ENCODE peak calls at places on chromosomes 5 and 9, in five cellular contexts. One of them, this sample, is unnamed.

GRCh38 chr5:141850183-141850768 is 27.9 kb downstream of the PCDH1 start:
- DNase-seq in HepG2: no peak
- DNase-seq in HCT116: no peak
- DNase-seq in K562: peak
- DNase-seq in GM12878: no peak
- DNase-seq in this sample: no peak

GRCh38 chr5:10582512-10582897 is 18.6 kb downstream of the ANKRD33B start:
- DNase-seq in GM12878: no peak
- DNase-seq in K562: no peak
- DNase-seq in HCT116: no peak
- DNase-seq in HepG2: no peak
- DNase-seq in this sample: no peak

GRCh38 chr9:135482015-135482754 is 2.6 kb downstream of the PPP1R26 start:
- DNase-seq in HCT116: no peak
- DNase-seq in HepG2: no peak
- DNase-seq in GM12878: no peak
- DNase-seq in K562: no peak
- DNase-seq in this sample: no peak

GRCh38 chr5:98770911-98771322 is 2.5 kb upstream of the RGMB start:
- DNase-seq in K562: no peak
- DNase-seq in GM12878: no peak
- DNase-seq in HCT116: no peak
- DNase-seq in HepG2: no peak
- DNase-seq in this sample: no peak

GRCh38 chr5:148179234-148179824 is 11.0 kb downstream of the SPINK14 start:
- DNase-seq in K562: no peak
- DNase-seq in GM12878: peak
- DNase-seq in HCT116: peak
- DNase-seq in HepG2: peak
- DNase-seq in this sample: no peak

GRCh38 chr5:150068472-150068871 is 17.9 kb downstream of the CSF1R start:
- DNase-seq in GM12878: no peak
- DNase-seq in HCT116: no peak
- DNase-seq in HepG2: no peak
- DNase-seq in K562: no peak
- DNase-seq in this sample: no peak

GRCh38 chr5:98402130-98402529 is 371.3 kb upstream of the RGMB start:
- DNase-seq in HepG2: no peak
- DNase-seq in GM12878: no peak
- DNase-seq in K562: no peak
- DNase-seq in HCT116: no peak
- DNase-seq in this sample: no peak

GRCh38 chr5:66440202-66440680 is 156.0 kb upstream of the MAST4 start:
- DNase-seq in GM12878: no peak
- DNase-seq in K562: no peak
- DNase-seq in HepG2: no peak
- DNase-seq in HCT116: no peak
- DNase-seq in this sample: no peak

GRCh38 chr5:10279925-10280720 is 27.6 kb downstream of the CMBL start:
- DNase-seq in HepG2: no peak
- DNase-seq in HCT116: no peak
- DNase-seq in K562: no peak
- DNase-seq in GM12878: no peak
- DNase-seq in this sample: no peak

GRCh38 chr5:6943749-6944148 is 230.5 kb downstream of the TENT4A start:
- DNase-seq in HCT116: no peak
- DNase-seq in HepG2: no peak
- DNase-seq in K562: no peak
- DNase-seq in GM12878: no peak
- DNase-seq in this sample: no peak

GRCh38 chr5:125349432-125349831 is 603.0 kb upstream of the ZNF608 start:
- DNase-seq in K562: no peak
- DNase-seq in HepG2: no peak
- DNase-seq in HCT116: no peak
- DNase-seq in GM12878: no peak
- DNase-seq in this sample: no peak

GRCh38 chr5:125100342-125100741 is 353.9 kb upstream of the ZNF608 start:
- DNase-seq in HepG2: no peak
- DNase-seq in GM12878: no peak
- DNase-seq in HCT116: no peak
- DNase-seq in K562: no peak
- DNase-seq in this sample: no peak

GRCh38 chr5:163306421-163306820 is 131.0 kb upstream of the CCNG1 start:
- DNase-seq in HCT116: peak
- DNase-seq in GM12878: no peak
- DNase-seq in HepG2: peak
- DNase-seq in K562: peak
- DNase-seq in this sample: no peak

GRCh38 chr5:172064766-172065165 is 58.3 kb upstream of the FBXW11 start:
- DNase-seq in GM12878: no peak
- DNase-seq in HCT116: no peak
- DNase-seq in HepG2: no peak
- DNase-seq in K562: peak
- DNase-seq in this sample: no peak

GRCh38 chr9:105088088-105088487 is 156.4 kb upstream of the SLC44A1 start:
- DNase-seq in HCT116: no peak
- DNase-seq in GM12878: no peak
- DNase-seq in HepG2: no peak
- DNase-seq in K562: no peak
- DNase-seq in this sample: no peak

GRCh38 chr9:120326076-120326693 is 253.8 kb downstream of the CDK5RAP2 start:
- DNase-seq in K562: no peak
- DNase-seq in HepG2: no peak
- DNase-seq in HCT116: no peak
- DNase-seq in GM12878: no peak
- DNase-seq in this sample: peak

GRCh38 chr5:113253037-113253436 is 181.8 kb downstream of the TSSK1B start:
- DNase-seq in HCT116: no peak
- DNase-seq in GM12878: no peak
- DNase-seq in K562: no peak
- DNase-seq in HepG2: no peak
- DNase-seq in this sample: no peak

GRCh38 chr5:109374625-109375024 is 35.1 kb downstream of the PJA2 start:
- DNase-seq in HCT116: no peak
- DNase-seq in K562: no peak
- DNase-seq in GM12878: no peak
- DNase-seq in HepG2: no peak
- DNase-seq in this sample: no peak

GRCh38 chr9:106897223-106897622 is 34.3 kb downstream of the ZNF462 start:
- DNase-seq in HepG2: no peak
- DNase-seq in HCT116: no peak
- DNase-seq in K562: no peak
- DNase-seq in GM12878: no peak
- DNase-seq in this sample: no peak

DNA sequence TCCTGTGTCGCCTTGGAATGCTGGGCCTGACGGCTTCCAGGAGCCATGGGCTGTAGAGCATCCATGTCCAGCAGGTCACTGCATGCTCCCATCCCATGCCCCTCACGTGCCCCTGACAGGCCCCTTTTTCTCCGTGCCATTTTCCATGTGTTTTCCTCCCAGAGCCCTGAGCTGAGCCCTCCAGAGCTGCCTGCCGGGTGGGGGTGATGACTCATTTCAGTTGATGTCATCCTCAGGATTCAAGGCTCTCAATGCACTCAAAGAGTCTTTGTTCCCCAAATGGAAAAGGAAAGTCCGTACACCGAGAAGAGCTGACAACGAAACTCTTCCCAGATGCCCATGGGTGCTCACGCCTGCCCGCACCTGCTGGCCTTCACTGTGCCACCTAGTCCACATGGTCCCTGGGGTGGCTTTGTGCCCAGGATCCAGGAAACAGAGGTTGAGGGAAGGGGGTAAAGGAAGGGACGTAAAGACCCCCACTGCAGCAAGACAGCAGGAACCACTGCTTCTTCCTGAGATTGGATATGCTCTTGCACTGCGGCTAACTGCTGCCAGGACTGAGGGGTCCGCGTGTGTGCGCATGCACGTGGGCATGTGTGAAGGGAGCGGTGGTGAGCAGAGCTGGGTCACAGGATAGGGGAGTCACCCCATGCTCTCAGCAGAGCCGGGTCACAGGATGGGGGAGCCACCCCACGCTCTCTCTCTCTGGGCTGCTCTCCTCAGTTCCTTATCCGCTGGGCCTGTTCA is 27.6 kb downstream of the COL15A1 start:
- DNase-seq in HCT116: no peak
- DNase-seq in GM12878: no peak
- DNase-seq in K562: peak
- DNase-seq in HepG2: peak
- DNase-seq in this sample: no peak
- TF ChIP-seq POLR2AphosphoS5 in HCT116: no peak
- TF ChIP-seq POLR2AphosphoS5 in GM12878: no peak
- TF ChIP-seq POLR2AphosphoS5 in K562: no peak
- TF ChIP-seq POLR2AphosphoS5 in HepG2: no peak
- TF ChIP-seq POLR2AphosphoS5 in this sample: no peak

GRCh38 chr5:14213813-14214585 is 70.9 kb downstream of the TRIO start:
- DNase-seq in HepG2: peak
- DNase-seq in GM12878: no peak
- DNase-seq in K562: no peak
- DNase-seq in HCT116: no peak
- DNase-seq in this sample: no peak
- TF ChIP-seq ATF3 in HepG2: no peak
- TF ChIP-seq ATF3 in GM12878: no peak
- TF ChIP-seq ATF3 in K562: no peak
- TF ChIP-seq ATF3 in HCT116: no peak
- TF ChIP-seq ATF3 in this sample: no peak

GRCh38 chr9:37602817-37603216 is 10.4 kb upstream of the TOMM5 start:
- DNase-seq in K562: no peak
- DNase-seq in HepG2: no peak
- DNase-seq in GM12878: no peak
- DNase-seq in HCT116: no peak
- DNase-seq in this sample: no peak
- TF ChIP-seq POLR2AphosphoS5 in K562: no peak
- TF ChIP-seq POLR2AphosphoS5 in HepG2: no peak
- TF ChIP-seq POLR2AphosphoS5 in GM12878: no peak
- TF ChIP-seq POLR2AphosphoS5 in HCT116: no peak
- TF ChIP-seq POLR2AphosphoS5 in this sample: no peak

GRCh38 chr5:133846478-133847226 is 121.8 kb downstream of the C5orf15 start:
- DNase-seq in GM12878: no peak
- DNase-seq in HCT116: no peak
- DNase-seq in HepG2: no peak
- DNase-seq in K562: no peak
- DNase-seq in this sample: no peak
- TF ChIP-seq ATF3 in GM12878: no peak
- TF ChIP-seq ATF3 in HCT116: no peak
- TF ChIP-seq ATF3 in HepG2: no peak
- TF ChIP-seq ATF3 in K562: no peak
- TF ChIP-seq ATF3 in this sample: no peak

GRCh38 chr5:179475211-179475840 is 75.0 kb upstream of the RUFY1 start:
- DNase-seq in HCT116: no peak
- DNase-seq in K562: no peak
- DNase-seq in GM12878: no peak
- DNase-seq in HepG2: no peak
- DNase-seq in this sample: no peak
- TF ChIP-seq POLR2AphosphoS5 in HCT116: no peak
- TF ChIP-seq POLR2AphosphoS5 in K562: no peak
- TF ChIP-seq POLR2AphosphoS5 in GM12878: no peak
- TF ChIP-seq POLR2AphosphoS5 in HepG2: no peak
- TF ChIP-seq POLR2AphosphoS5 in this sample: no peak

DNA sequence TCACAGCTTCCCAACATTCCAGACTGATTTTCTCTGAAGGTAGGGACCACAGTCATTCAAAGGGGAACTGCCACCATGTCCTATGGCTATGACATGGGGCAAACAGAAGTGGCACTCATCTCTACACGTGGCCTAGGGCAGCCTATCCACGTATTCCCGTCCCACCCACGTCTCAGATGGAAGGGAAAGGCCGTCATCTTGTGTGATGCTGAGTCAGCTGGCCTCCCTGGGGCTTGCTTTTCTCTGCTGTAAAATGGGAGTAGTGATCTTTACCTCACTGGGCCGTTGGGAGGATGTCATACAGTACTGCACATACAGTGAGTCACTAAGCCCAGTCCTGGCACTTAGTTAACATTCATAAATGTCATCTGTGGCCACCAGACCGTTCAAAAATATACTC is 72.3 kb downstream of the RAPGEF1 start:
- DNase-seq in GM12878: no peak
- DNase-seq in K562: no peak
- DNase-seq in HCT116: no peak
- DNase-seq in HepG2: no peak
- DNase-seq in this sample: no peak
- TF ChIP-seq ATF3 in GM12878: no peak
- TF ChIP-seq ATF3 in K562: no peak
- TF ChIP-seq ATF3 in HCT116: no peak
- TF ChIP-seq ATF3 in HepG2: no peak
- TF ChIP-seq ATF3 in this sample: no peak